ENCODE peak calls at places on chromosome 3, in six cellular contexts. B, M, X, L, O and G are unnamed samples.

GRCh38 chr3:4985330-4986174 is 6.3 kb downstream of the BHLHE40 start:
- DNase-seq in L (no peak), M (peak; percentile 92), X (no peak), O (no peak), B (no peak), G (no peak)

GRCh38 chr3:187041362-187042061 is 97.8 kb downstream of the RPL39L start:
- DNase-seq in M (no peak), X (no peak), L (no peak), B (peak; percentile 50), O (no peak), G (no peak)

GRCh38 chr3:118987466-118987865 is 47.2 kb downstream of the IGSF11 start:
- DNase-seq in M (no peak), B (no peak), X (peak; percentile 96), L (peak; percentile 85), O (peak; percentile 64), G (peak; percentile 18)

GRCh38 chr3:143608966-143609365 is 239.3 kb downstream of the SLC9A9 start:
- DNase-seq in O (no peak), M (no peak), X (no peak), B (no peak), L (no peak), G (peak; percentile 40)

GRCh38 chr3:159852821-159853505 is 135.7 kb upstream of the IL12A start:
- DNase-seq in B (no peak), M (no peak), O (no peak), X (peak; percentile 31), L (peak; percentile 80), G (peak; percentile 33)

GRCh38 chr3:169150343-169150742 is 513.2 kb downstream of the MECOM start:
- DNase-seq in X (no peak), L (no peak), O (no peak), M (no peak), B (no peak), G (no peak)

GRCh38 chr3:25855281-25855680 is 65.4 kb downstream of the OXSM start:
- DNase-seq in M (no peak), L (no peak), B (no peak), O (no peak), X (no peak), G (no peak)

GRCh38 chr3:141845407-141846049 is 30.9 kb upstream of the ATP1B3 start:
- DNase-seq in M (no peak), X (no peak), B (peak; percentile 26), O (no peak), L (no peak), G (no peak)